ENCODE peak calls at places on chromosomes 6 and 20, in eight cellular contexts. Z is uterus, R is psoas muscle, U is epithelial cell of esophagus, P is vagina, A is astrocyte of the cerebellum, G is fibroblast of lung, J is tibial artery. V is an unnamed sample.

GRCh38 chr6:52130440-52130839 is 43.0 kb upstream of the PKHD1 start:
- DNase-seq in Z (no peak), R (no peak), U (peak), P (no peak), A (no peak), G (no peak), J (no peak), V (peak)

GRCh38 chr20:56400001-56400640 is 7.7 kb downstream of the CSTF1 start:
- DNase-seq in Z (no peak), R (no peak), U (peak), P (no peak), A (peak), G (peak), J (no peak), V (no peak)

GRCh38 chr6:106572436-106572835 is 56.9 kb downstream of the RTN4IP1 start:
- DNase-seq in Z (no peak), R (no peak), U (no peak), P (no peak), A (no peak), G (no peak), J (no peak), V (no peak)

GRCh38 chr20:61977387-61977786 is 88.3 kb downstream of the TAF4 start:
- DNase-seq in Z (no peak), R (no peak), U (no peak), P (no peak), A (no peak), G (no peak), J (no peak), V (no peak)

GRCh38 chr6:26445934-26446667 is 5.8 kb downstream of the BTN3A3 start:
- DNase-seq in Z (no peak), R (no peak), U (no peak), P (no peak), A (no peak), G (no peak), J (no peak), V (no peak)

GRCh38 chr6:7646394-7646793 is 56.4 kb downstream of the SNRNP48 start:
- DNase-seq in Z (no peak), R (no peak), U (peak), P (no peak), A (no peak), G (peak), J (no peak), V (no peak)

GRCh38 chr20:6530916-6531315 is 236.6 kb upstream of the BMP2 start:
- DNase-seq in Z (no peak), R (no peak), U (no peak), P (no peak), A (no peak), G (no peak), J (no peak), V (no peak)

GRCh38 chr6:84762941-84763396 is 1.4 kb downstream of the TBX18 start:
- DNase-seq in Z (no peak), R (peak), U (no peak), P (no peak), A (no peak), G (no peak), J (no peak), V (no peak)

GRCh38 chr6:73451166-73452106 is 661 bp downstream of the CGAS start:
- DNase-seq in Z (peak), R (peak), U (peak), P (no peak), A (peak), G (peak), J (peak), V (no peak)

GRCh38 chr6:45697605-45698004 is 318.1 kb downstream of the CLIC5 start:
- DNase-seq in Z (no peak), R (no peak), U (peak), P (no peak), A (peak), G (peak), J (no peak), V (peak)

GRCh38 chr6:134175532-134176282 is 123.3 kb upstream of the SLC2A12 start:
- DNase-seq in Z (peak), R (peak), U (peak), P (no peak), A (peak), G (peak), J (peak), V (no peak)

GRCh38 chr20:44736170-44737021 is 9.3 kb upstream of the KCNK15 start:
- DNase-seq in Z (peak), R (no peak), U (peak), P (no peak), A (peak), G (peak), J (no peak), V (no peak)

GRCh38 chr20:44735816-44736169 is 9.9 kb upstream of the KCNK15 start:
- DNase-seq in Z (no peak), R (no peak), U (no peak), P (no peak), A (no peak), G (no peak), J (no peak), V (no peak)

GRCh38 chr20:44733341-44734069 is 12.2 kb upstream of the KCNK15 start:
- DNase-seq in Z (peak), R (peak), U (peak), P (no peak), A (peak), G (peak), J (peak), V (no peak)

GRCh38 chr20:44737116-44737515 is 8.5 kb upstream of the KCNK15 start:
- DNase-seq in Z (no peak), R (no peak), U (no peak), P (no peak), A (no peak), G (no peak), J (no peak), V (no peak)

DNA sequence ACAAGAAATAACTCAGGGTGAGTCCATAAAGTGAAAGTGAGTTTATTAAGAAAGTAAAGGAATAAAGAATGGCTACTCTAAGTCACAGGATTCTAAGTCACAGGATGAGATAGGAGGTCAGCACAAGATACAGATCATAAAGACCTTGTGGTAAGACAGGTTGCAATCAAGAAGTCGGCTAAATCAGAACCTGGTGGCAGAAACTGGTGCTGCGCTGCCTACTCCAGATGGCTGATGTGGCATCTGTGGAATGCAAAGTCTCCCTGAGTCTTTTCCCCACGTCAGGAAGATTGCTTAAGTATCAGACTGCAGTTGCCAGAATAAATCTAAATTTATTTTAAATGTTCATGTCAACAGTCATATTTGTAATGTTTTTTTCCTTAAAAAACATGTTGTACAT is 10.7 kb upstream of the KCNK15 start:
- DNase-seq in Z (no peak), R (no peak), U (peak), P (no peak), A (no peak), G (peak), J (peak), V (no peak)
- TF ChIP-seq CTCF in Z (no peak), R (no peak), U (peak), P (no peak), A (peak), G (peak), J (peak), V (peak)

GRCh38 chr20:1184260-1184637 is 532 bp downstream of the TMEM74B start:
- DNase-seq in Z (no peak), R (no peak), U (no peak), P (no peak), A (no peak), G (no peak), J (no peak), V (no peak)
- H3K4me3 ChIP-seq in Z (no peak), R (peak), U (no peak), P (no peak), A (no peak), G (no peak), J (no peak), V (no peak)

DNA sequence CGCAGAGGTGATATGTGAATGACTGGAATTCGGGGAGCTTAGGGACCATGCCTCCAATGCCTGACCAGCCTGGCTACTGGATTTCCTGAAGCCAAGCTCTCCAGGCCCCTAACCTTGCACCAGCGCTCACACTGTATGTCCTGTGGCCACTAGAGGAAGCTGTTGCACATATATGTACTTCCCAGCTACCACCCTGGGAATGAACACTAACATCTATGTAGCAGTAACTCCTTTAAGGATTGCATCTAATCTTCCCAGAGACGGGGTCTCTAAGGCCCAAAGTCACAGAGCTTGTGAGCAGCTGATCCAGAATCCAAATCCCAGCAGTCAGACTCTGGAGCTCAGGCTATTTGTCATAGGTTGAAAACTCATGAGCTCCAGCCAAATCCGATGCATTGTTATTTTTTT is 20.4 kb upstream of the BPIFB1 start:
- DNase-seq in Z (no peak), R (no peak), U (peak), P (no peak), A (peak), G (peak), J (peak), V (peak)
- TF ChIP-seq CTCF in Z (no peak), R (no peak), U (peak), P (no peak), A (peak), G (peak), J (no peak), V (peak)

DNA sequence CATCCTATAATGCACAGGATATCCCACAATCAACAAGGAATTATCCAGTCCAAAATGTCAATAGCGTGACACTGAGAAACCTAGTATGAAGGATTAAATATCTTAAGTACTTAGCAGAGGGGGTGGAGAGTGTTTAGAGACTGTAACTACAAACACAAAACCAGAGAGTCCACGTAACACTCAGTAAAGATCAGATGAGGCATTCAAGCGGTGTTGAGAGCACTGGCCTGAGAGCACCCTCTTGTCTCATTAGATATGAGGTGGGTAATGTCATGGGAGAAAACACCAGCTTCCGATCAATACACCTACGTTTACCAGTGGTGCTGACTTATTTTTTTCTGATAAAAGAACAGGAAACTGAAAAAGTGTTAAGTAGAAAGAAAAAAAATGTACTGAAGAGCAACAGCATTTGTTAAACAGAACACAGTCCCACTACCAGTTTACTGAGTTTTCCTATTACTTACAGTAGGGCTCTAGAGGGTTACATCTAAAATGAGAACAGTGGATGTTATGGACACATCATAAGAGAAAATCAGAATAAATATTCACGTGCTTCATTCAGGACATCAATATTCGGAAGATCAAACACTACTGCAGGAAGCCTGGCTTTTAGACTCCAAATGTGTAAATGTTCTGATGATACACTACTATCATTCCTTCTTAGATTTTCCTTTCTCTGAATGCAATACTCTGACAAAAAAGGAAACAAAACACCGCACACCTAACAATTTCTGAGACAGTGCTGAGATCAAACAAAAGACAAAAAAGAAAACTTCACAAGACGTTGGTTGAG is 2.1 kb downstream of the FAM184A start:
- DNase-seq in Z (no peak), R (no peak), U (no peak), P (no peak), A (no peak), G (no peak), J (no peak), V (no peak)
- H3K4me3 ChIP-seq in Z (no peak), R (no peak), U (no peak), P (no peak), A (no peak), G (no peak), J (no peak), V (no peak)

DNA sequence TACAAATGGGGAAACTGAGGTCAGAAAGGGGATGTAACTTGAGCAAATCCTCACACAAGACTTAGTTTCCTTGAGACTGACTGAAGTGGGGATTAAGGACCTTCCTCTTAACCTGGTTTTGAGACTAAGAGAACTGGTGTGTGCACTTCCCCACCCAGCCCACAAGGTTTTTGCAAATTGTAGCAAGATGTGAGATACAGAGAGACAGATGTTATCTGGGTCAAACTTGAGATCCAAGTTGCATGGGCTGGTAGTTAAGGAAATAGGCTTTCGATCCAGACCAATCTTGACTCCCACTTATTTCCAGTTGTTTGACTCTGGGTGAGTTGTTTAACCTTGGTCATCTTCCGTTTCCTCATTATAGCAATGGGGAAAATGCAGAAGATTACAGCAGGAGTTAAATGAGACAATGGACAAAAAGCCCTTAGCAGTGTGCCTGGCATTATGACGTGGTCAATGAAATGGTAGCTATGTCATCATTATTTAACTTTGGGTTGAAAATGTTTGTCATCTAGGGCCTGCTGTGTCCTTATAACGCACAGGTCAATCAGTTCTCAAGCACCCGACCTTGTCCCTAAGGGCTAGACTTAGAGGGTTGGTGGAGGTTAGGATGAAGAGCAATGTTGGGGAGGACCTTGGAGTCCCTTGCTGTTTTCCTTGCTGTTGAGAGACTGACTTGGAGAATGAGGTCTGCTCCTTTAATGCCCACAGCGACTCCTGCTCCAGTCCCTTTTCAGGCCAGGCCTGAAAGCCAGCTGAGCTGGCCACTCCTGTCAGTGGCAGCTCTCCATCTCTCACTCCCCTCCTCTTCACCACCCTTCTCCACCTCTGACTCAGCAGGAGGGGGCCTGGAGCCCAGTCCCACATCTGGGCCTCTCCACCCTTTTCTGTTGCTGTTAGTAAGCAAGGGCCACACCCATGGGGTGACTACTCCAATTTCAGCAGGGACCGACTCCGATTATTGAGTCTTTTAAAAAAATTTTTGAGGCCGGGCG is 1.9 kb downstream of the SNX21 start:
- DNase-seq in Z (no peak), R (peak), U (peak), P (no peak), A (no peak), G (peak), J (peak), V (no peak)
- TF ChIP-seq CTCF in Z (no peak), R (no peak), U (no peak), P (no peak), A (no peak), G (no peak), J (no peak), V (peak)

GRCh38 chr6:110356778-110357177 is 1.4 kb downstream of the METTL24 start:
- DNase-seq in Z (peak), R (no peak), U (no peak), P (no peak), A (no peak), G (no peak), J (no peak), V (no peak)

GRCh38 chr6:110357298-110357695 is 852 bp downstream of the METTL24 start:
- DNase-seq in Z (peak), R (no peak), U (no peak), P (no peak), A (no peak), G (no peak), J (no peak), V (no peak)

GRCh38 chr6:110358536-110359148 is 493 bp upstream of the METTL24 start:
- DNase-seq in Z (no peak), R (no peak), U (no peak), P (no peak), A (no peak), G (no peak), J (no peak), V (no peak)

GRCh38 chr6:110359554-110359953 is 1.4 kb upstream of the METTL24 start:
- DNase-seq in Z (no peak), R (no peak), U (no peak), P (no peak), A (no peak), G (no peak), J (no peak), V (no peak)

DNA sequence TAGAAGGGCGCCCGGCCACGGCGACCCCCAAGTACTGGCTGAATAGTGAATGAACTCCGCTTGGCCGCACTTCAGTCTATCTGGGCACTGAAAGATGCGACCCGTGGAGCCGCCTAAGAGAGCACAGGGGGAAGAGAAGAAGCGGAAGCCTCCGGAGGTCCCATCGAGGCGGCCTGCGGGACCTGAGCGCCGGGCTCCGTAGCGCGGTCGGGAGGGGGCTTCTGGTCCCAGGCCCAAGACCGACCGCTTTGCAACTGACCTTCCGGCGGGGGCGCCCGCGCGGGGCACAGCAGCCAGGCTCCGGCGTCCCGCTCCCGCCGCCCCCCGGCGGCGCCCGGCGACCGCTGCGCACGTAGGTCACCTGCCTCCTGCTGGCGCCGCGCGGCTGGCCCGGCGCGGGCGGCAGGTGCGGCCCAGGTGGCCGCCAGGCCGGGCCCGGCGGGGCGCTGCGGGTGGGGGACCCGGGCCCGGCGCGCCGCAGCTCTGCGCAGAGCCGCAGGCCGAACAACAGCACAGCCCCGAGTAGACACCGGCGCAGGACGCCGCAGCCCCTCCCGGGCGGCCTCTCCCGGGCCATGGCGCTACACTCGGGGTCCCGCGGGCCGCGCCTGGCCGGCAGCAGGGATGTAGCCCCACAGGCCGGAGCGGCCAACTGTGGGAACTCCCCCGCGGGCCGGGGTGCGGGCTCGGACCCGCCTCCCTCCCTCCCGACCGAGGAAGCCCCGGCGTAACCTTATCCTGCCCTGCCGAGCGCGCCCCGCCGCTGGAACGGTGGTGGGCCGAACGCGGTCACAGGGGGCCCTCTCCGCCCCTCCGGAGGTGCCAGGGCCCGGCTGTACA is at the start of gene METTL24:
- DNase-seq in Z (peak), R (peak), U (no peak), P (no peak), A (no peak), G (no peak), J (peak), V (no peak)
- H3K4me3 ChIP-seq in Z (peak), R (peak), U (peak), P (peak), A (peak), G (peak), J (peak), V (peak)

GRCh38 chr6:90083891-90084290 is 189.6 kb downstream of the GJA10 start:
- DNase-seq in Z (no peak), R (no peak), U (no peak), P (no peak), A (no peak), G (no peak), J (no peak), V (no peak)

GRCh38 chr6:90087103-90087833 is 193.0 kb downstream of the GJA10 start:
- DNase-seq in Z (peak), R (no peak), U (peak), P (no peak), A (no peak), G (peak), J (no peak), V (no peak)

GRCh38 chr6:90082847-90083246 is 188.6 kb downstream of the GJA10 start:
- DNase-seq in Z (no peak), R (no peak), U (no peak), P (no peak), A (no peak), G (no peak), J (no peak), V (no peak)

GRCh38 chr6:90088009-90088408 is 193.7 kb downstream of the GJA10 start:
- DNase-seq in Z (peak), R (no peak), U (peak), P (no peak), A (peak), G (peak), J (no peak), V (peak)

GRCh38 chr6:90086517-90086916 is 192.2 kb downstream of the GJA10 start:
- DNase-seq in Z (peak), R (no peak), U (peak), P (no peak), A (no peak), G (peak), J (no peak), V (peak)
- TF ChIP-seq CTCF in Z (no peak), R (no peak), U (no peak), P (no peak), A (no peak), G (no peak), J (no peak), V (peak)

V was measured in epithelial cell of proximal tubule.